ENCODE peak calls at places on chromosomes 7 and 10, in seven cellular contexts. R is fibroblast of lung; H is CD4-positive, alpha-beta memory T cell; Z is mesenchymal stem cell; G is cardiac fibroblast; Y is GM23338; P is AG10803. O is an unnamed sample.

GRCh38 chr7:1674161-1675035 is 4.3 kb downstream of the ELFN1 start:
- DNase-seq in P (no peak), G (no peak), R (no peak), Z (no peak), Y (no peak), H (no peak), O (no peak)

GRCh38 chr7:151166629-151167196 is 781 bp downstream of the GBX1 start:
- DNase-seq in R (no peak), Z (no peak), G (no peak), P (no peak), Y (peak), H (no peak), O (no peak)

GRCh38 chr10:42477170-42477569 is 161.2 kb downstream of the ZNF33B start:
- DNase-seq in Z (no peak), H (no peak), G (no peak), Y (no peak), R (no peak), P (no peak), O (no peak)

GRCh38 chr7:149869867-149870266 is 3.9 kb upstream of the ATP6V0E2 start:
- DNase-seq in G (no peak), H (peak), Z (no peak), R (no peak), Y (no peak), P (no peak), O (no peak)

GRCh38 chr10:117950408-117950807 is 96.3 kb downstream of the RAB11FIP2 start:
- DNase-seq in P (no peak), Z (no peak), R (no peak), Y (no peak), H (no peak), G (no peak), O (no peak)

GRCh38 chr7:63925626-63926460 is 72.8 kb upstream of the ZNF722 start:
- DNase-seq in Z (no peak), P (peak), R (peak), Y (no peak), G (peak), H (peak), O (peak)

GRCh38 chr7:149714910-149715471 is 58.4 kb downstream of the ZNF467 start:
- DNase-seq in Z (peak), H (peak), R (peak), P (peak), G (no peak), Y (no peak), O (peak)

GRCh38 chr7:151114151-151115090 is 28.1 kb downstream of the AGAP3 start:
- DNase-seq in G (no peak), Y (peak), H (no peak), R (peak), Z (no peak), P (no peak), O (peak)

GRCh38 chr10:36462194-36462593 is 663.2 kb upstream of the ANKRD30A start:
- DNase-seq in R (no peak), H (no peak), G (peak), P (peak), Z (peak), Y (no peak), O (peak)

GRCh38 chr10:50497758-50498157 is 126.0 kb downstream of the SGMS1 start:
- DNase-seq in Y (no peak), Z (peak), P (peak), R (peak), G (peak), H (no peak), O (peak)

GRCh38 chr7:29091121-29091601 is 55.2 kb downstream of the CPVL start:
- DNase-seq in H (no peak), G (no peak), P (no peak), Y (peak), R (no peak), Z (no peak), O (no peak)

GRCh38 chr7:91519241-91520200 is 255.3 kb downstream of the FZD1 start:
- DNase-seq in Y (no peak), H (no peak), P (peak), Z (no peak), R (peak), G (peak), O (no peak)

GRCh38 chr7:139232893-139233292 is 1.9 kb downstream of the UBN2 start:
- DNase-seq in P (peak), Y (no peak), Z (peak), R (peak), G (peak), H (peak), O (peak)

GRCh38 chr7:1200045-1200444 is 32.6 kb upstream of the UNCX start:
- DNase-seq in G (peak), H (no peak), R (peak), Y (no peak), P (no peak), Z (no peak), O (no peak)

GRCh38 chr10:86815035-86815617 is 58.7 kb downstream of the BMPR1A start:
- DNase-seq in Y (no peak), P (peak), Z (no peak), R (peak), H (no peak), G (peak), O (no peak)

GRCh38 chr7:105015631-105015965 is 1.6 kb downstream of the KMT2E start:
- DNase-seq in P (no peak), R (peak), Y (peak), H (no peak), Z (peak), G (no peak), O (peak)

GRCh38 chr10:70902659-70903261 is 14.4 kb upstream of the PCBD1 start:
- DNase-seq in P (no peak), R (no peak), Y (no peak), H (no peak), G (no peak), Z (no peak), O (no peak)
- H3K4me3 ChIP-seq in P (no peak), R (no peak), Y (no peak), H (no peak), G (no peak), Z (no peak), O (no peak)

GRCh38 chr7:44985033-44985695 is 6.3 kb upstream of the MYO1G start:
- DNase-seq in R (no peak), H (no peak), Z (no peak), Y (no peak), P (no peak), G (no peak), O (no peak)

GRCh38 chr7:44982535-44982923 is 3.7 kb upstream of the MYO1G start:
- DNase-seq in Y (no peak), R (no peak), H (no peak), P (no peak), G (no peak), Z (no peak), O (no peak)

GRCh38 chr7:44982970-44983369 is 4.2 kb upstream of the MYO1G start:
- DNase-seq in Z (no peak), P (no peak), H (no peak), Y (no peak), G (no peak), R (no peak), O (no peak)

GRCh38 chr7:44984478-44984758 is 5.6 kb upstream of the MYO1G start:
- DNase-seq in Y (no peak), Z (no peak), P (no peak), G (no peak), H (no peak), R (no peak), O (no peak)

DNA sequence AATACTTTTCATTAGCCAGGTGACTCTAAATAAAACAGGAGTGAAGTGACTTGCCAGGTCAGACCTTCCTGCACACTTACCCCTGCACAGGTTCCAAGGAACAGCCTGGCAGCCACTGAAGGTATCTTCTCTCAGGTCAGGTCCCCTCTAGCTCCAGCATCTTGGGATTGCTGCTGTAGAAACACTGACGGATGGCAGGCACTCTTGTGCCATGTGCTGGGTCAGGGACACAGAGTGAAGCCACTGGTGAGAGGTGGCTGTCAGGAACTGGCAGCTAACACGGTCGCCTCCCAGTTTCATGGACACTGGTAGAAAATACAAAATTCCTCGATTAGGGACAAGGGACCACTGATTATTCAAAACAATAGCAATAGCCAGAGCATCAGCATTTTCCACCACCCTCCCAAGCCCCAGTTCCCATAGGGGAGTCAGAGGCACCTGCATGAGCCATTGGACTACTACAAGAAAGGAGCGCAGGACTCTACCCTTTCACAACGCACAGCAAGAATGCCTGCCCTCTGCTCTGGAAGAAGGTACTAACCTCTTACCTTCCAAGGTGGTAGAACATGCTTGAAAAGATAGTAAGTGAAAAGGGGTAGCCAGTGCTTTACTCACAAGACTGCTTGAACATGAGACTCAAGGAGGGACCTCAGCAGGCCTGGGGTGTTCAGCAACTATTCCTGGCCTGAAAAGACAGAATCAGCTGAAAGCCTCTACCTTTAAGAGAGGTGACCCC is 5.1 kb upstream of the MYO1G start:
- DNase-seq in G (no peak), Z (no peak), Y (no peak), P (no peak), R (no peak), H (no peak), O (no peak)
- H3K4me3 ChIP-seq in G (no peak), Z (no peak), Y (peak), P (no peak), R (peak), H (no peak), O (peak)

GRCh38 chr7:128891942-128892269 is 18.6 kb downstream of the KCP start:
- DNase-seq in G (no peak), Y (no peak), R (no peak), Z (no peak), H (no peak), P (no peak), O (peak)

GRCh38 chr7:128892521-128893250 is 17.8 kb downstream of the KCP start:
- DNase-seq in G (no peak), P (no peak), Z (no peak), Y (no peak), H (no peak), R (no peak), O (no peak)

GRCh38 chr7:128893251-128894100 is 17.0 kb downstream of the KCP start:
- DNase-seq in Y (no peak), G (no peak), H (no peak), R (no peak), Z (no peak), P (no peak), O (peak)

GRCh38 chr7:128890306-128891109 is 20.0 kb downstream of the KCP start:
- DNase-seq in Z (no peak), G (no peak), H (no peak), R (no peak), Y (peak), P (no peak), O (no peak)

DNA sequence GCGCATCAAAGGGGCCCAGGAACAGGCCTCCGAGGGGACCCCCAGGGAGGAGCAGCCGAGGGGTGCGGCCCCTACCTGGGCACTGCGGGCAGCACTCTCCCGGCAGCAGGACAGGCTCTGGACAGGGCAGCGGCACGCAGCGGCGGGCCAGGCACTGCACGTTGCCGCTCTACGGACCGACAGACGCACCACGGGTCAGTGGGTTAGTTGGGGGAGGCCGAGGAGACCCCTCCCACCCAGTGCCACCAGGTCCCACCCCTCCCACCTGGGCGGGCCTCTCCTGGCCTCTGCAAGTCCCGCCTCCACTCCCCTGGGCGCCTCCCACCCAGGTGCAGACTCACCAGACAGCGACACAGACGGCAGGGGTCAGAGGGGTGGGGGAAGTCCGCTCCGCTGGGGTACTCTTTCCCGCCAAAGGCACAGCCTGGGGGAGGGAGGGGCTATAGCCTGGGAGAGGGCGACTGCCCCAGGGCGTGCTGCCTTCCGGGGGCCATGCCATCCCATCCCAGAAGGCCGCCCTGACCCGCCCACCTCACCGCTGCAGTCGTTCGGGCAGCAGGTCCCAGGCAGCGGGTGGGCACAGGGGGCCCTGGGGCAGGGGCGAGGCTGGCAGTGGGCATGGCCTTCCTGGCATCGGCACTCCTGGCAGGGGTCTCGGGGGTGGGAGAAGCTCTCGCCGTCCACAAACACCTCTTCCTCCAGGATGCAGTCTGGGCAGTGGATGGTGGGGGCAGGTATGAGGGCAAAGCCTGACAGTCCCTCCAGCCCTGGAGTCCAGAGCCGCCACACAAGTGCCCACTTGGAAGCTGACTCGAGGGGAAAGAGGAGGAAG is 19.2 kb downstream of the KCP start:
- DNase-seq in H (no peak), G (no peak), R (no peak), Z (no peak), Y (peak), P (no peak), O (peak)
- H3K4me3 ChIP-seq in H (no peak), G (no peak), R (no peak), Z (no peak), Y (peak), P (no peak), O (peak)

DNA sequence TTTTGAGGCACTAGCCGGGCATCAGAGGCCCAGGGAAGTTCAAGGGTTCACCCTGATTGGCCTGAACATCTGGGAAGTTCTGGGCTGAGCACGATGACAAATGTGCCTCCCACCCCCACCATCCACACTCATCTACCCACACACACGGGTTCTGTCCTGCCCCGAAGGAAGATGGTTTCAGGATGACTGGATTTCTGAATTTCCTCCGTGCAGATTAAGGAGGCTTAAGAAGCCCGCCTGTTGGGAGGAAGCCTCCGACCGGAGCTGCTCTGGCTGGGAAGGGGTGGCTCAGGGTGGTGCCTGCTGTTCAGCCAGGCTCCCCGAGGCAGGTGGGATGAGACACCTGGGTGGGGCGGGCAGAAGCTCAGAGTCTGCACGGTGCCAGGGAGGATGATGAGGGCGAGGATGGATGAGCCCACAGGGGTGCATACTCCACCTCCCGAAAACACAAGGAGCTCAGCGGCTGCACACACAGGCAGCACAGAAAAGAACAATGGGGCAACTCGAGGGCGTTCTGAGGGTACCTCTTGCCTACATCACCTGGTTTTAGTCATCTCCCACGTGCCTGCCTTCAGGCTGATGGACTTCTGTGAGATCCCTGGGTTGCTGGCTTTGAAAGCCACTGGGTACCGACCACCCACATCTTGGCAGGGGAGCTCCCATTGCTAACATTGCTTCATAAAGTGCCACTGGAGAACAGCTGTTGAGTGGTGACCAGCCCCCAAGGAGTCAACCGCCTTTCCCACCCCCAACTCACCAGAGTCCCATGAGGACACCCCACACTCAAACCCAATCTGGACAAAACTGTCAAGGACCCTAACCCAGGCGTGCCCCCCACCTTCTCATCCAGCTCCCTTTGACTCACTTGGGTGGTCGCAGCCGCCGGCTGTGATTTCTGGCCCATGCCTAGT is 41.2 kb downstream of the CALML3 start:
- DNase-seq in P (peak), H (no peak), Z (peak), Y (no peak), R (peak), G (peak), O (peak)
- H3K4me3 ChIP-seq in P (no peak), H (no peak), Z (no peak), Y (no peak), R (no peak), G (no peak), O (no peak)

DNA sequence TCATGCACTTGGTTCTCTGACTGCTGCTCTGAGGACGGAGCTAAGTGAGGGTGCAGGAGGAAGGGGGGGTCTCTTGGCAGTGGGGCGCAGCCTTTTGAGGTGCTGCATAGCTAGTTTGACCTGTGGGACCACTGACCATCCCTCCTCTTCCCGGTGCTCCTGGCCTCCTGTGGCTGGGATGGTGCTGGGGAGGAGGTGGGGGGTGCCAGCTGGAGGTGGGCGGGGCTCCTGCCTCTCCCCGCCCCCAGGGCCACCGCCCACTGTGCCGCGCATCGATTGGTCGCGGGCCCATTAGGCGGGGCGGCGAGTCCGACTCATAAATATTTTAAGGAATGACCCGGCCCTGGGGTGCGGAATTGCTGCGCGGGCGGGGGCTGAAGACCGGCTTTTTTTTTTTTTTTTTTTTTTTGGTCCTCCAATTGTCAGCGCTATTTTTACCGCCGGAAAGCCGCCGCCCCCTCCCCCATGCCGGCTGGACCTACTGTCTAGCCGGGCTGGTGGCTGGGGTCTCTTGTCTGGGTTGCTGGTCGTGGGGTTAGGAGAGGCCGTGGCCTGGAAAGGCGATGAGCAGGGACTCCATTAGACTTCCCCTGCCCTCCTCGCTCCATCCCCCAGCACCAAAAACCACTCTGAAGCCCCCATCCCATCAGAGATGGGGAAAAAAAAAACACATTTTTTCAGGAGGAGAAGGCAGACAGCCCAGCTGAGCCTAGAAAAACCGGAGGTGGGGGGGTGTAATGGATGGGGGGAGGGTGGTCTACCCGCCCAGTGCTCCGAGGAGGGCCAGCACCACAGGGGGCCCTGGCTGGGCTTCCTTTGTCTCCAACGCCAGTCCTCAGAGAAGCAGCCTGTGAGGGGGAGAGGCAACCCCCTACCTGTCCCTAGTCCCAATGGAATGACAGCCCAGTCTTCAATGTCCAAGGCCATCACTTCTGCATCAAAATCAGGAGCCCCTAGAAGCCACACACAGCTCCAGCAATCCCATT is 6.4 kb downstream of the SH2B2 start:
- DNase-seq in R (no peak), Y (peak), H (no peak), Z (no peak), G (no peak), P (no peak), O (no peak)
- H3K4me3 ChIP-seq in R (no peak), Y (peak), H (no peak), Z (no peak), G (no peak), P (no peak), O (no peak)

GRCh38 chr10:89092981-89093380 is 102.4 kb downstream of the FAS start:
- DNase-seq in G (no peak), Z (no peak), Y (no peak), H (no peak), P (no peak), R (no peak), O (no peak)

GRCh38 chr10:89090760-89091455 is 100.3 kb downstream of the FAS start:
- DNase-seq in P (peak), H (no peak), Z (peak), R (peak), G (peak), Y (no peak), O (no peak)

GRCh38 chr10:89092439-89092838 is 101.8 kb downstream of the FAS start:
- DNase-seq in G (no peak), H (no peak), P (no peak), Z (no peak), R (no peak), Y (no peak), O (no peak)

GRCh38 chr10:89088901-89089300 is 98.3 kb downstream of the FAS start:
- DNase-seq in P (no peak), H (no peak), G (peak), Y (no peak), Z (peak), R (no peak), O (no peak)

GRCh38 chr10:89091501-89091900 is 100.9 kb downstream of the FAS start:
- DNase-seq in Y (no peak), R (peak), Z (peak), P (peak), G (peak), H (no peak), O (no peak)
- H3K4me3 ChIP-seq in Y (no peak), R (no peak), Z (no peak), P (no peak), G (no peak), H (no peak), O (no peak)